ENCODE peak calls at places on chromosomes 16 and 17, in nine cellular contexts. B, C, Q, N, A, J, Z, T and H are unnamed samples.
A peak's percentile ranks its signal among the peaks of the same experiment; 100 is the strongest.

GRCh38 chr17:53092072-53092471 is 730.7 kb upstream of the KIF2B start:
- DNase-seq in B (no peak), C (no peak), Q (no peak), N (no peak), A (no peak), J (no peak), Z (no peak), T (no peak), H (no peak)

GRCh38 chr17:8012996-8013640 is 10.7 kb downstream of the GUCY2D start:
- DNase-seq in B (no peak), C (no peak), Q (no peak), N (no peak), A (no peak), J (no peak), Z (no peak), T (no peak), H (no peak)

GRCh38 chr16:61362583-61362982 is 673.7 kb downstream of the CDH8 start:
- DNase-seq in B (no peak), C (no peak), Q (no peak), N (no peak), A (no peak), J (no peak), Z (no peak), T (no peak), H (no peak)

GRCh38 chr17:81118308-81119221 is 46.7 kb upstream of the PVALEF start:
- DNase-seq in B (no peak), C (no peak), Q (no peak), N (no peak), A (no peak), J (no peak), Z (no peak), T (no peak), H (no peak)

GRCh38 chr17:75755205-75755901 is 9.6 kb downstream of the GALK1 start:
- DNase-seq in B (no peak), C (peak; percentile 52), Q (no peak), N (no peak), A (no peak), J (peak; percentile 48), Z (no peak), T (no peak), H (no peak)

GRCh38 chr16:74573622-74574021 is 33.3 kb downstream of the GLG1 start:
- DNase-seq in B (no peak), C (no peak), Q (no peak), N (no peak), A (no peak), J (no peak), Z (no peak), T (no peak), H (no peak)

GRCh38 chr16:11743308-11744074 is 834 bp upstream of the TXNDC11 start:
- DNase-seq in B (peak; percentile 52), C (peak; percentile 41), Q (peak; percentile 6), N (peak; percentile 71), A (peak; percentile 14), J (no peak), Z (no peak), T (no peak), H (peak; percentile 37)

GRCh38 chr16:2277466-2278271 is 9.7 kb upstream of the RNPS1 start:
- DNase-seq in B (no peak), C (no peak), Q (no peak), N (no peak), A (no peak), J (no peak), Z (no peak), T (no peak), H (no peak)